ENCODE peak calls at places on chromosomes 4 and X, in four cellular contexts. P is GM23248, X is fibroblast of lung, C is neuronal stem cell. T is an unnamed sample. For H3K4me1, H3K9me3 and H3K27me3, the result is how much of the 10 kb centered on the place peaks cover.

GRCh38 chr4:22458112-22458511 is 57.8 kb downstream of the ADGRA3 start:
- DNase-seq in P (no peak), X (no peak), C (no peak), T (no peak)

GRCh38 chr4:40275065-40275464 is 60.1 kb upstream of the CHRNA9 start:
- DNase-seq in P (no peak), C (no peak), X (no peak), T (no peak)

GRCh38 chrX:45756562-45756961 is 555.9 kb upstream of the DIPK2B start:
- DNase-seq in C (no peak), P (no peak), X (no peak), T (no peak)

GRCh38 chrX:42491145-42491907 is 286.6 kb downstream of the PPP1R2C start:
- DNase-seq in P (no peak), C (no peak), X (no peak), T (no peak)

GRCh38 chr4:57865264-57865663 is 755.1 kb upstream of the IGFBP7 start:
- DNase-seq in X (no peak), C (no peak), P (no peak), T (no peak)

GRCh38 chrX:150364347-150365050 is 1.4 kb downstream of the MAMLD1 start:
- DNase-seq in C (no peak), X (peak), P (peak), T (peak)

GRCh38 chr4:17762705-17763104 is 18.7 kb downstream of the FAM184B start:
- DNase-seq in X (peak), P (peak), C (no peak), T (no peak)

GRCh38 chrX:46912673-46913491 is 661 bp downstream of the JADE3 start:
- DNase-seq in P (peak), C (peak), X (peak), T (peak)

GRCh38 chr4:53714377-53715140 is 123.3 kb upstream of the LNX1 start:
- DNase-seq in C (no peak), P (peak), X (peak), T (no peak)

GRCh38 chr4:84966382-84967291 is at the start of gene WDFY3:
- DNase-seq in P (peak), X (peak), C (peak), T (peak)

GRCh38 chr4:6992728-6993655 is 50.2 kb upstream of the TADA2B start:
- DNase-seq in C (no peak), X (no peak), P (peak), T (peak)

GRCh38 chr4:153467154-153467896 is 1.2 kb downstream of the TMEM131L start:
- DNase-seq in X (no peak), P (peak), C (no peak), T (peak)

GRCh38 chr4:23775694-23776093 is 114.2 kb downstream of the PPARGC1A start:
- DNase-seq in P (no peak), X (no peak), C (no peak), T (no peak)

GRCh38 chr4:72631296-72631695 is 62.3 kb upstream of the ADAMTS3 start:
- DNase-seq in C (no peak), P (peak), X (peak), T (no peak)

GRCh38 chr4:140893939-140894338 is 137.8 kb upstream of the TBC1D9 start:
- DNase-seq in X (peak), C (no peak), P (peak), T (peak)

GRCh38 chr4:176611954-176612353 is 180.8 kb downstream of the VEGFC start:
- DNase-seq in X (no peak), P (no peak), C (no peak), T (no peak)

GRCh38 chr4:157172011-157172410 is 48.5 kb upstream of the GRIA2 start:
- DNase-seq in X (peak), C (no peak), P (peak), T (no peak)

GRCh38 chr4:2685541-2685940 is 70.6 kb downstream of the TNIP2 start:
- DNase-seq in P (peak), X (peak), C (no peak), T (no peak)

GRCh38 chr4:76312457-76312856 is 5.9 kb downstream of the STBD1 start:
- DNase-seq in C (no peak), P (no peak), X (no peak), T (no peak)

GRCh38 chrX:122517781-122518180 is 666.3 kb upstream of the GRIA3 start:
- DNase-seq in P (peak), X (peak), C (no peak), T (no peak)

GRCh38 chr4:8351931-8352367 is 82.4 kb downstream of the HTRA3 start:
- DNase-seq in C (no peak), X (peak), P (peak), T (no peak)

GRCh38 chrX:39398215-39398972 is 597.1 kb downstream of the MID1IP1 start:
- DNase-seq in C (no peak), P (no peak), X (no peak), T (no peak)

GRCh38 chrX:72392042-72392441 is 86.3 kb upstream of the CITED1 start:
- DNase-seq in P (no peak), C (no peak), X (no peak), T (no peak)

GRCh38 chrX:55818673-55819375 is 101.3 kb downstream of the RRAGB start:
- DNase-seq in X (no peak), C (no peak), P (no peak), T (no peak)
- H3K4me1 ChIP-seq in X (under half), C (under half), P (under half), T (under half)

GRCh38 chrX:65941775-65942174 is 98.1 kb downstream of the VSIG4 start:
- DNase-seq in C (no peak), X (no peak), P (no peak), T (no peak)
- H3K9me3 ChIP-seq in C (under half), X (under half), P (under half), T (under half)

GRCh38 chrX:107448625-107449468 is 605 bp upstream of the FRMPD3 start:
- DNase-seq in P (peak), X (no peak), C (peak), T (peak)
- H3K27me3 ChIP-seq in P (under half), X (under half), C (under half), T (under half)

DNA sequence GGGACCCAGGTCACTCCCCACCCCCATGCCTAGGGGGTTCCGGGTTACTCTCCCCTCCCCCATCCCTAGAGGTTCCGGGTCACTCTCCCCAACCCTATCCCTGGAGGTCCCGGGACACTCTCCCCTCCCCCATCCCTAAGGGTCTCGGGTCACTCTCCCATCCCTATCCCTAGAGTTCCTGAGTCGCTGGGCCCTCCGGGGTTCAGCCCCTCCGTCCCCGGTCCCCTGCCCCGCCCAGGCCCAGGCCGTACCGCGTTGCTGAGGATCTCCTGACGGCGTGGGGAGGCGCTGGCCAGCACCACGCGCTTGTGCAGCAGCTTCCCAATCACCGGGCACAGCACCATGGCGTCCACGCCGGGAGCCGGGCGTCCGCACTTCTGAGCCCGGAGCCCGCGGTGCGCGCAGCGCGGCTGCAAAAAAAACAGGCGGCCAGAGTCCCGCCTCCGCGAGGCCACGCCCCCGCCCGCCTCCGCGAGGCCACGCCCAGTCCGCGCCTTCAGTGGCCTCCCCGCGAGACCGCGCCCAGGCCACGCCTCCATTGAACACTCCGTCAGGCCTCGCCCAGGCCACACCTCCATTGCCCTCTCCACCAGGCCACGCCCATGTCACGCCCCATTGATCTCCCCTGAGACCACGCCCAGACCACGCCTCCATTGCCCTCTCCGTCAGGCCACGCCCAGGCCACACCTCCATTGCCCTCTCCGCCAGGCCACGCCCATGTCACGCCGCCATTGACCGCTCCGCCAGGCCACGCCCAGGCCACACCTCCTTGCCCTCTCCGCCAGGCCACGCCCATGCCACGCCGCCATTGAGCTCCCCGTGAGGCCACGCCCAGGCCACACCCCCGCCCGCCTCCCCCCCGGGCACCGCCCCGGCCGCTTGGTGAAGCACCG is at the start of gene ASMTL:
- DNase-seq in P (peak), X (peak), C (peak), T (peak)
- H3K4me1 ChIP-seq in P (under half), X (under half), C (under half), T (under half)

DNA sequence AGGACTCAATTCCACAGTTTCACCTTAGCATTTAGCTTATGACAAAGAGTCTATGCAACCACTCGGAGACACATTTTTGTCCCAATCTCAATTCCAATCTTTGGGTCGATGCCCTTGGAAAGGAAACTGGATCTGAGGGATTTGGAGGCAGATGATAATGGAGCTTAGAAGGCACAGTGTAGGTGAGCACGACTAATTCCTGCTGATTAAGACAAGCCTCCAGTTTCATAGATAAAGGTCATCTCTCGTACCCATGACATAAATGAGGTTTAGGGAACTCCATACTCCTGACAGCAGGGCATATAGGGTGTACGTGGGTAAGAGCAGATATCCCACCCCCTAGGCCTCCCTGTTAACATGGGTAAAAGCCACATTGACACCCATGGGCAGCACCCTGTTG is 24.4 kb upstream of the ZNF718 start:
- DNase-seq in C (no peak), P (no peak), X (no peak), T (no peak)
- H3K9me3 ChIP-seq in C (under half), P (under half), X (under half), T (under half)

GRCh38 chrX:139554991-139555675 is 24.6 kb downstream of the F9 start:
- DNase-seq in C (no peak), P (no peak), X (no peak), T (no peak)

GRCh38 chrX:139554367-139554766 is 23.8 kb downstream of the F9 start:
- DNase-seq in X (no peak), P (no peak), C (no peak), T (no peak)

GRCh38 chrX:139560221-139560620 is 29.7 kb downstream of the F9 start:
- DNase-seq in X (no peak), P (peak), C (no peak), T (no peak)

GRCh38 chrX:139563251-139563650 is 32.7 kb downstream of the F9 start:
- DNase-seq in P (no peak), X (no peak), C (no peak), T (no peak)

DNA sequence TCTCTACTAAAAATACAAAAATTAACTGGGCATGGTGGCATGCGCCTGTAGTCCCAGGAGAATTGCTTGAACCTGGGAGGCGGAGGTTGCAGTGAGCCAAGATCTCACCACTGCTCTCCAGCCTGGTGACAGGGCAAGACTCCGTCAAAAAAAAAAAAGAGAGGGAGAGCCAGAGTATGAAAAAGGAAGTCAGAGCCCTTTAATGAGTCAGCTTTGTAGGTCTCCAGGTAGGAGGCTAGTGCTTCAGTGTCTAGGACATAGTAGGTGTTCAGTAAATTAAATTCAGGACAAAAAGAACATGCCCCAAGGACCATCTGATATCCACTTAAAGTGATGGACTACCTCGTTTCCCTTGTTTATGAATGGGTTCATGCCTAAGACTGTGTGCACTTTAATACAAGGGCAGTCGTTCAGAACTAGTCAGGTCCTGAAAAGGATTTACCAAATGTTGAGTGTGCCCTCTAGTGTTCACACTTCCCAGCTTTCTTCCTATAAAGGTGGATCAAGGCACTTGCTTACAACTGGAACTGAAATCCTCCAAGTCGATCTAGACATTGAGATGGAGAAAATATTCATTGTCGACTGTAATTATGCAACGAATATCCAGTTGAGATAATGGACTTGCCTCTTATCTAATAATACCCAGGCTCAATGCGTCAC is 29.0 kb downstream of the F9 start:
- DNase-seq in X (peak), P (peak), C (peak), T (peak)
- H3K27me3 ChIP-seq in X (under half), P (under half), C (under half), T (under half)

GRCh38 chr4:169221662-169222061 is 49.1 kb downstream of the SH3RF1 start:
- DNase-seq in X (no peak), C (no peak), P (no peak), T (no peak)
- H3K4me1 ChIP-seq in X (under half), C (under half), P (under half), T (under half)

DNA sequence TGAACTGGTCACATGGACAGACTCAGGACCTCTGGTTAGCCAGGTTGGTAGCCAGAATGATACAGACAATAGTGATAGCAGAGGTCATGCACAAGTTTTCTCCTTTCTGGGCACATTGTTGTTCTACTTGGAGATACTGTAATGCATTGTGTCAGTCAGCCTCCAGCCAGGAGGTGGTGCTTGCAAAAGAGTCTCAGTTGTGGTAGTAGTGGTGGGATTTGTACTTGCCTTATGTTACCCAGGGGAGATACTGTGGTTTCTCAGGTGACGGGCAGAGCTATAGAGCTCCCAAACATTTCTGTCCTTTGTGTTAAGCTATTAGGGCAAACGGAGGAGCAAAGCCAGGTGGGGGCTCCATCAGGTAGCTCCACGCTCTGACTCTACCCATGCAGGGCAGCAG is 190.5 kb downstream of the STPG2 start:
- DNase-seq in P (no peak), C (no peak), X (no peak), T (no peak)
- H3K9me3 ChIP-seq in P (under half), C (under half), X (under half), T (under half)